ENCODE peak calls at places on chromosomes 2 and 18, in four cellular contexts. One of them, this sample, is unnamed.

GRCh38 chr2:239166201-239166834 is 234.5 kb downstream of the HDAC4 start:
- DNase-seq in GM23338: no peak
- DNase-seq in K562: no peak
- DNase-seq in endothelial cell of umbilical vein: no peak
- DNase-seq in this sample: no peak

GRCh38 chr2:85717308-85718005 is 23.3 kb downstream of the GNLY start:
- DNase-seq in K562: no peak
- DNase-seq in endothelial cell of umbilical vein: no peak
- DNase-seq in GM23338: no peak
- DNase-seq in this sample: no peak

GRCh38 chr2:119545754-119546445 is 1.7 kb downstream of the CFAP221 start:
- DNase-seq in GM23338: no peak
- DNase-seq in endothelial cell of umbilical vein: no peak
- DNase-seq in K562: no peak
- DNase-seq in this sample: no peak

GRCh38 chr2:237715459-237715947 is 83.1 kb upstream of the RBM44 start:
- DNase-seq in endothelial cell of umbilical vein: peak
- DNase-seq in GM23338: no peak
- DNase-seq in K562: no peak
- DNase-seq in this sample: no peak

GRCh38 chr2:113275556-113276215 is 3.0 kb downstream of the PAX8 start:
- DNase-seq in endothelial cell of umbilical vein: no peak
- DNase-seq in GM23338: peak
- DNase-seq in K562: no peak
- DNase-seq in this sample: no peak

GRCh38 chr2:156327835-156328401 is 4.6 kb downstream of the NR4A2 start:
- DNase-seq in endothelial cell of umbilical vein: no peak
- DNase-seq in GM23338: peak
- DNase-seq in K562: no peak
- DNase-seq in this sample: no peak

GRCh38 chr2:30349691-30350090 is 97.4 kb upstream of the LCLAT1 start:
- DNase-seq in GM23338: no peak
- DNase-seq in K562: no peak
- DNase-seq in endothelial cell of umbilical vein: no peak
- DNase-seq in this sample: no peak

GRCh38 chr2:216210711-216211131 is 101.6 kb downstream of the XRCC5 start:
- DNase-seq in endothelial cell of umbilical vein: peak
- DNase-seq in GM23338: no peak
- DNase-seq in K562: no peak
- DNase-seq in this sample: no peak

GRCh38 chr18:5456577-5457466 is 87.0 kb downstream of the EPB41L3 start:
- DNase-seq in GM23338: peak
- DNase-seq in endothelial cell of umbilical vein: peak
- DNase-seq in K562: no peak
- DNase-seq in this sample: no peak

GRCh38 chr2:219405451-219405850 is 12.7 kb upstream of the DES start:
- DNase-seq in K562: peak
- DNase-seq in endothelial cell of umbilical vein: no peak
- DNase-seq in GM23338: peak
- DNase-seq in this sample: no peak

GRCh38 chr18:58400337-58400885 is 228.5 kb downstream of the ALPK2 start:
- DNase-seq in K562: no peak
- DNase-seq in GM23338: no peak
- DNase-seq in endothelial cell of umbilical vein: no peak
- DNase-seq in this sample: no peak

DNA sequence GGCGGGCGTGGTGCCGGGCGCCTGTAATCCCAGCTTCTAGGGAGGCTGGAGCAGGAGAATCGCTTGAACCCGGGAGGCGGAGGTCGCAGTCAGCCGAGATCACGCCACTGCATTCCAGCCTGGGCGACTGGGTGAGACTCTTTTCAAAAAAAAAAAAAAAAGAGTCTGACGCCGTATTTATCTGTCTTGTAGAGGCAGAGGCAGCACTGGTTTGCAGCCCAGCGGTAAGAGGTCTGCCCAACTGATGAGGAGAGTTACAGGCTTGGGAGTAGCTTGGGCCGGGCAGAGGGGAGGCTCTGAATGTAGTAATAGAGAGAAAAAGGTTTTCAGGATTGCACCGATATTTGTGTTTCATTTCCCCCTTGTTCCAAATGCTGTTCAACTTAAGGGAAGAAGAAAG is 9.4 kb upstream of the SP9 start:
- DNase-seq in GM23338: peak
- DNase-seq in endothelial cell of umbilical vein: no peak
- DNase-seq in K562: peak
- DNase-seq in this sample: no peak
- H2AFZ ChIP-seq in GM23338: no peak
- H2AFZ ChIP-seq in endothelial cell of umbilical vein: no peak
- H2AFZ ChIP-seq in K562: peak
- H2AFZ ChIP-seq in this sample: no peak

DNA sequence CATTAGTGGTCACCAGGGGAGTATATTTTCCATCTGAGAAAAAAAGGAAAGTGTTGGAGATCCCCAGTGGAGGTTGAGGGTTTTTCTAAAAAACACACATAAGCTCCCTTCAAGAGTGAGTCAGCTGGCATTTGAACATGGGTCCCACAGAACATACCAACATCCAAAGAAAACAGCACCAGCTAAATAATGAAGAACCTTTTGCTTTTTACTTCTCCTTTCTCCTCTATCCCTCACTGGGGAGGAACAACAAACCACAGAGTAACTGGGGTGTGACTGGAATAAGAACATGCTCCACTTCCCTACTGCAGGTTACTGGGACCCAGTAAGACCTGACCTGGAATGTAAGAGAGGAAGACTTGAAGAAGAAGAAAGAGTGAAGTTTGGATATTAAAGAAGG is 56.5 kb upstream of the RAPH1 start:
- DNase-seq in K562: no peak
- DNase-seq in endothelial cell of umbilical vein: no peak
- DNase-seq in GM23338: no peak
- DNase-seq in this sample: no peak
- H2AFZ ChIP-seq in K562: no peak
- H2AFZ ChIP-seq in endothelial cell of umbilical vein: no peak
- H2AFZ ChIP-seq in GM23338: no peak
- H2AFZ ChIP-seq in this sample: no peak

DNA sequence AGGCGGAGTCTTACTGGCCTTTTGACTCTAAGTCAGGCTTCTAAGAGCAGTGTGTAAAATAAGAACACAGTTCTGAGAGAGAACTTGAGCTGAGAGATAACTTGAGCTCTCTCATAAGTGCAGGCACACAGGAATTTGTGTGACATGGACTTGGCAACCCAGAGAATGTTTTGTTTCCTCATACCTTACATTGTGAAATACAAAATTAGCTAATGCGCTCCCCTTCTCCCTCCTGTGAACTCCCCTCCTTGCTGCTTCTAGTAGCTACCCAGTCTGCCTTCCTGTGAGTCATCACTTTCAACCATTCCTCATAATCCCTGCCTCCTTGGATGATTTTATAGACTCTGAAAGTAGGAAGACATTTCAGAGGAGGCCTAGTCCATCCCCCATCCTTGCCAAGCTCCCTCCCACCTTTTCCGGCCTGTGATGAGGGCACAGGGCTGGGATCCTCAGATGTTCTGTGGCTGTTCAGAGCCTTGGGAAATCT is 22.6 kb downstream of the FER1L5 start:
- DNase-seq in K562: no peak
- DNase-seq in GM23338: no peak
- DNase-seq in endothelial cell of umbilical vein: peak
- DNase-seq in this sample: peak
- H2AFZ ChIP-seq in K562: no peak
- H2AFZ ChIP-seq in GM23338: no peak
- H2AFZ ChIP-seq in endothelial cell of umbilical vein: peak
- H2AFZ ChIP-seq in this sample: peak

GRCh38 chr2:188820576-188820975 is 153.6 kb upstream of the COL3A1 start:
- DNase-seq in GM23338: no peak
- DNase-seq in K562: no peak
- DNase-seq in endothelial cell of umbilical vein: peak
- DNase-seq in this sample: no peak
- H2AFZ ChIP-seq in GM23338: no peak
- H2AFZ ChIP-seq in K562: no peak
- H2AFZ ChIP-seq in endothelial cell of umbilical vein: peak
- H2AFZ ChIP-seq in this sample: no peak

GRCh38 chr2:64263315-64263714 is 119.1 kb upstream of the PELI1 start:
- DNase-seq in endothelial cell of umbilical vein: peak
- DNase-seq in GM23338: no peak
- DNase-seq in K562: no peak
- DNase-seq in this sample: peak
- H2AFZ ChIP-seq in endothelial cell of umbilical vein: no peak
- H2AFZ ChIP-seq in GM23338: no peak
- H2AFZ ChIP-seq in K562: no peak
- H2AFZ ChIP-seq in this sample: peak

DNA sequence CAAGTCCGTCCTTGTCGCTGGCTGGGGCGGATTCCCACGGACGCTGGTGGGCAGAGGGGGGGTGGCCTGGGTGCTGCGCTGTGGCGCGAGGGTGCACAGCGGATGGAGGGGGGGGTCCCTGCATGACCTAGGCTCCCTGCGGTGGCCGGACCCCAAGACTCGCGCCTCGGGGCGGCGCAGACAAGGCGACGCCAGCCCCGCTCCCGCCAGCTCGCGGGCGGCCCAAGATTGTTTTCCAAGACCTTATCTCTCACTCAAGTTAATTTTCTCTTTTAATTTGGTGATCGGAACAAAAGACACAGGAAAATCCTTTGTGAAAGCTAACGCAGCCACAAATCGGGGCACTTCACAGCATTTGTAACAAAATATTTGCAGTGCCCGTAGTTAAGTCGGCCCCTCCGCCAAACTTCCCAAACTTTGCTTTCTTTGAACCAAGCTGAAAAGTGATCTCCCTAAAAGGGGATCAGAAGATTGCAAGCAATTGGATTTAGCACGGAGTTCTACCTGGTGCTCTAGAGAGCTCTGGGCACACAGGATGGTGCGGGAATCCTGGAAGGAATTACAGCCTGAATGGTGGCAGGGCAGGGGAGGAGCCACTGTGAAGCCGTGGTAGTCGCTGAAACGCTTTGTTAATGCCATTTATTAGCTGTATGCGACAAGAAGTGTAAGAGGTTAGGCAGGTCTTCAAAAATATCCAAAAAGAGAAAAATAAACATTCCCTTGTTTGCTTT is 4.8 kb upstream of the ID2 start:
- DNase-seq in GM23338: peak
- DNase-seq in K562: no peak
- DNase-seq in endothelial cell of umbilical vein: no peak
- DNase-seq in this sample: peak
- H2AFZ ChIP-seq in GM23338: peak
- H2AFZ ChIP-seq in K562: peak
- H2AFZ ChIP-seq in endothelial cell of umbilical vein: peak
- H2AFZ ChIP-seq in this sample: peak